ENCODE peak calls at places on chromosomes 5 and 9, in ten cellular contexts. B is fibroblast of lung, R is heart left ventricle, C is A549, W is ovary, J is IMR-90, F is H1, Z is psoas muscle, E is uterus, Y is transverse colon. V is an unnamed sample.
A peak's percentile ranks its signal among the peaks of the same experiment; 100 is the strongest.

GRCh38 chr9:126690431-126691051 is 76.8 kb downstream of the LMX1B start:
- DNase-seq in B (no peak), R (no peak), C (peak; percentile 76), W (no peak), J (no peak), F (no peak), Z (no peak), E (no peak), Y (peak; percentile 51), V (peak; percentile 78)

GRCh38 chr9:133173056-133173455 is 9.3 kb upstream of the GBGT1 start:
- DNase-seq in B (no peak), R (no peak), C (no peak), W (no peak), J (no peak), F (no peak), Z (no peak), E (no peak), Y (no peak), V (no peak)

GRCh38 chr9:108473209-108474112 is 382.3 kb downstream of the ACTL7B start:
- DNase-seq in B (peak; percentile 84), R (no peak), C (peak; percentile 54), W (no peak), J (peak; percentile 61), F (no peak), Z (peak; percentile 44), E (peak; percentile 30), Y (peak; percentile 53), V (no peak)

GRCh38 chr5:18985397-18985796 is 1002.6 kb downstream of the CDH18 start:
- DNase-seq in B (no peak), R (no peak), C (no peak), W (no peak), J (no peak), F (no peak), Z (no peak), E (no peak), Y (no peak), V (peak; percentile 75)

GRCh38 chr5:58717303-58718012 is 134.6 kb downstream of the RAB3C start:
- DNase-seq in B (no peak), R (no peak), C (no peak), W (no peak), J (no peak), F (peak; percentile 17), Z (no peak), E (no peak), Y (no peak), V (peak; percentile 49)

GRCh38 chr9:33852216-33852826 is 35.4 kb downstream of the UBE2R2 start:
- DNase-seq in B (peak; percentile 23), R (peak; percentile 59), C (peak; percentile 47), W (no peak), J (peak; percentile 27), F (peak; percentile 5), Z (peak; percentile 56), E (peak; percentile 49), Y (peak; percentile 81), V (peak; percentile 59)

GRCh38 chr5:150078802-150079654 is 7.3 kb downstream of the CSF1R start:
- DNase-seq in B (no peak), R (no peak), C (no peak), W (no peak), J (no peak), F (no peak), Z (no peak), E (no peak), Y (no peak), V (no peak)

GRCh38 chr5:150473673-150474358 is 24.3 kb upstream of the RPS14 start:
- DNase-seq in B (peak; percentile 98), R (no peak), C (no peak), W (no peak), J (peak; percentile 44), F (peak; percentile 82), Z (no peak), E (no peak), Y (no peak), V (peak; percentile 80)

GRCh38 chr9:129177443-129177790 is 644 bp downstream of the IER5L start:
- DNase-seq in B (no peak), R (no peak), C (no peak), W (no peak), J (no peak), F (no peak), Z (no peak), E (no peak), Y (no peak), V (no peak)

GRCh38 chr5:146630467-146630866 is 114.5 kb upstream of the GPR151 start:
- DNase-seq in B (no peak), R (no peak), C (no peak), W (no peak), J (no peak), F (no peak), Z (no peak), E (no peak), Y (no peak), V (no peak)

GRCh38 chr5:55699041-55699688 is 13.0 kb downstream of the SLC38A9 start:
- DNase-seq in B (no peak), R (no peak), C (no peak), W (no peak), J (no peak), F (no peak), Z (no peak), E (no peak), Y (no peak), V (no peak)

GRCh38 chr5:109223521-109223920 is 186.3 kb downstream of the PJA2 start:
- DNase-seq in B (no peak), R (no peak), C (no peak), W (no peak), J (no peak), F (no peak), Z (no peak), E (no peak), Y (no peak), V (peak; percentile 44)

GRCh38 chr5:93497101-93497500 is 83.9 kb downstream of the NR2F1-AS1 start:
- DNase-seq in B (peak; percentile 66), R (no peak), C (no peak), W (no peak), J (peak; percentile 83), F (no peak), Z (no peak), E (no peak), Y (no peak), V (no peak)

GRCh38 chr5:108451269-108451668 is 69.4 kb upstream of the FBXL17 start:
- DNase-seq in B (no peak), R (no peak), C (no peak), W (no peak), J (no peak), F (no peak), Z (no peak), E (no peak), Y (no peak), V (no peak)

GRCh38 chr5:158165647-158166046 is 306.7 kb upstream of the CLINT1 start:
- DNase-seq in B (no peak), R (no peak), C (no peak), W (no peak), J (no peak), F (no peak), Z (no peak), E (no peak), Y (no peak), V (no peak)
- TF ChIP-seq CTCF in B (no peak), R (no peak), C (no peak), W (no peak), J (no peak), F (no peak), Z (no peak), E (no peak), Y (no peak), V (peak; percentile 17)

GRCh38 chr9:97830884-97831829 is 21.9 kb upstream of the FOXE1 start:
- DNase-seq in B (no peak), R (no peak), C (no peak), W (no peak), J (no peak), F (no peak), Z (no peak), E (no peak), Y (no peak), V (no peak)

GRCh38 chr9:97831843-97832636 is 21.0 kb upstream of the FOXE1 start:
- DNase-seq in B (no peak), R (no peak), C (no peak), W (no peak), J (no peak), F (no peak), Z (no peak), E (no peak), Y (no peak), V (no peak)
- H3K27ac ChIP-seq in B (no peak overlapping the region), R (no peak overlapping the region), C (no peak overlapping the region), W (no peak overlapping the region), J (no peak overlapping the region), F (no peak overlapping the region), Z (no peak overlapping the region), E (no peak overlapping the region), Y (no peak overlapping the region), V (no peak overlapping the region)

GRCh38 chr5:162683280-162683679 is 615.7 kb downstream of the GABRG2 start:
- DNase-seq in B (no peak), R (no peak), C (no peak), W (no peak), J (no peak), F (no peak), Z (no peak), E (no peak), Y (no peak), V (no peak)

GRCh38 chr5:162685302-162685701 is 617.7 kb downstream of the GABRG2 start:
- DNase-seq in B (no peak), R (no peak), C (no peak), W (no peak), J (no peak), F (no peak), Z (no peak), E (no peak), Y (no peak), V (no peak)

GRCh38 chr5:162684145-162684544 is 616.6 kb downstream of the GABRG2 start:
- DNase-seq in B (no peak), R (no peak), C (no peak), W (no peak), J (no peak), F (no peak), Z (no peak), E (no peak), Y (no peak), V (no peak)
- TF ChIP-seq CTCF in B (no peak), R (no peak), C (no peak), W (no peak), J (no peak), F (no peak), Z (no peak), E (no peak), Y (no peak), V (no peak)

GRCh38 chr5:135236951-135237791 is 161.9 kb downstream of the MACROH2A1 start:
- DNase-seq in B (no peak), R (peak; percentile 6), C (no peak), W (peak; percentile 2), J (no peak), F (no peak), Z (no peak), E (peak; percentile 50), Y (no peak), V (no peak)

GRCh38 chr5:135234242-135235000 is 164.6 kb downstream of the MACROH2A1 start:
- DNase-seq in B (no peak), R (no peak), C (no peak), W (no peak), J (no peak), F (no peak), Z (no peak), E (no peak), Y (no peak), V (no peak)

GRCh38 chr5:135235002-135235401 is 164.0 kb downstream of the MACROH2A1 start:
- DNase-seq in B (no peak), R (no peak), C (no peak), W (no peak), J (no peak), F (no peak), Z (no peak), E (no peak), Y (no peak), V (no peak)

GRCh38 chr5:135235551-135236100 is 163.4 kb downstream of the MACROH2A1 start:
- DNase-seq in B (no peak), R (no peak), C (no peak), W (no peak), J (no peak), F (no peak), Z (no peak), E (peak; percentile 11), Y (no peak), V (no peak)

GRCh38 chr5:135236187-135236835 is 162.7 kb downstream of the MACROH2A1 start:
- DNase-seq in B (no peak), R (no peak), C (no peak), W (no peak), J (no peak), F (no peak), Z (no peak), E (peak; percentile 2), Y (no peak), V (no peak)
- H3K27ac ChIP-seq in B (no peak overlapping the region), R (no peak overlapping the region), C (no peak overlapping the region), W (no peak overlapping the region), J (no peak overlapping the region), F (no peak overlapping the region), Z (no peak overlapping the region), E (no peak overlapping the region), Y (no peak overlapping the region), V (no peak overlapping the region)

V was measured in neural progenitor cell.